ENCODE peak calls at places on chromosomes 3 and 15, in ten cellular contexts. H is anterior cingulate cortex; N is left cardiac atrium; I is T1000; U is stimulated activated CD4-positive, alpha-beta T cell treated with anti-CD3 and anti-CD28 coated beads, Interleukin-2, amount 100 ng/mL, for 24 hours; C is NCI-H1930; Z is activated CD4-positive, CD25-positive, alpha-beta regulatory T cell treated with anti-CD3 and anti-CD28 coated beads, Interleukin-2, amount 50 U/mL, for 72 hours; R is amniotic epithelial cell; O is effector memory CD4-positive, alpha-beta T cell; Q is effector CD4-positive, alpha-beta T cell. E is an unnamed sample.

GRCh38 chr15:40770147-40770721 is 454 bp downstream of the C15orf62 start:
- DNase-seq in O (no peak), Z (no peak), R (no peak), I (no peak), C (no peak), H (no peak), N (no peak), Q (no peak), U (no peak), E (no peak)

GRCh38 chr3:190031887-190032752 is 88.6 kb downstream of the P3H2 start:
- DNase-seq in I (no peak), U (no peak), Q (no peak), H (no peak), C (no peak), N (no peak), Z (no peak), R (peak; percentile 64), O (no peak), E (no peak)

GRCh38 chr15:56749982-56750381 is 16.7 kb upstream of the ZNF280D start:
- DNase-seq in Q (no peak), R (no peak), Z (no peak), O (no peak), N (no peak), U (no peak), H (no peak), I (no peak), C (no peak), E (no peak)

GRCh38 chr3:133455281-133455680 is 55.4 kb downstream of the BFSP2 start:
- DNase-seq in I (no peak), Q (no peak), U (no peak), O (no peak), C (no peak), R (no peak), Z (no peak), N (no peak), H (no peak), E (no peak)

GRCh38 chr15:80595391-80595790 is 99.7 kb upstream of the ABHD17C start:
- DNase-seq in Z (no peak), Q (no peak), O (no peak), N (no peak), C (no peak), I (no peak), H (no peak), R (no peak), U (no peak), E (no peak)

GRCh38 chr3:85394424-85394823 is 435.6 kb downstream of the CADM2 start:
- DNase-seq in I (no peak), R (no peak), Z (no peak), O (no peak), Q (no peak), C (no peak), H (no peak), N (no peak), U (no peak), E (no peak)

GRCh38 chr15:82805994-82806406 is at the start of gene FSD2:
- DNase-seq in Q (no peak), R (no peak), I (no peak), N (peak; percentile 35), O (no peak), Z (no peak), H (no peak), U (no peak), C (no peak), E (no peak)

GRCh38 chr3:13600950-13601691 is 52.2 kb downstream of the FBLN2 start:
- DNase-seq in O (no peak), Q (no peak), I (peak; percentile 17), N (no peak), C (no peak), H (no peak), U (no peak), R (peak; percentile 93), Z (no peak), E (peak; percentile 40)

GRCh38 chr3:31247850-31248618 is 284.7 kb upstream of the STT3B start:
- DNase-seq in O (no peak), Q (no peak), I (no peak), Z (no peak), R (no peak), U (no peak), N (no peak), H (no peak), C (no peak), E (no peak)

GRCh38 chr3:127953092-127953491 is 38.1 kb downstream of the KBTBD12 start:
- DNase-seq in R (no peak), Q (no peak), U (no peak), H (no peak), O (no peak), I (no peak), Z (no peak), C (no peak), N (no peak), E (no peak)

GRCh38 chr3:58683001-58683845 is 16.6 kb upstream of the FAM3D start:
- DNase-seq in Z (no peak), H (no peak), Q (no peak), R (peak; percentile 8), I (peak; percentile 52), N (no peak), O (no peak), C (no peak), U (no peak), E (no peak)

GRCh38 chr3:133887075-133887950 is 8.4 kb downstream of the RAB6B start:
- DNase-seq in Z (no peak), H (no peak), U (no peak), O (no peak), C (no peak), R (no peak), Q (no peak), N (no peak), I (no peak), E (peak; percentile 39)

GRCh38 chr3:15851735-15852134 is 54.0 kb upstream of the ANKRD28 start:
- DNase-seq in C (no peak), Q (no peak), R (no peak), Z (no peak), N (no peak), O (no peak), H (no peak), U (no peak), I (no peak), E (no peak)

GRCh38 chr3:160643994-160644393 is 33.0 kb upstream of the ARL14 start:
- DNase-seq in I (no peak), N (no peak), O (no peak), H (no peak), U (no peak), R (no peak), Z (no peak), C (no peak), Q (no peak), E (no peak)

GRCh38 chr3:31980530-31981205 is 394 bp downstream of the OSBPL10 start:
- DNase-seq in O (no peak), C (peak; percentile 27), I (peak; percentile 47), Q (no peak), H (no peak), U (peak; percentile 47), R (peak; percentile 57), N (peak; percentile 48), Z (peak; percentile 32), E (peak; percentile 66)

GRCh38 chr15:39598958-39599845 is 18.3 kb downstream of the THBS1 start:
- DNase-seq in H (no peak), I (no peak), R (no peak), U (no peak), Q (no peak), O (no peak), Z (no peak), C (no peak), N (no peak), E (no peak)

GRCh38 chr3:127836004-127836882 is 13.9 kb upstream of the MGLL start:
- DNase-seq in H (no peak), Q (no peak), Z (no peak), C (no peak), O (no peak), I (no peak), U (no peak), R (no peak), N (no peak), E (no peak)

GRCh38 chr15:27328616-27329015 is 357.6 kb downstream of the GABRG3 start:
- DNase-seq in U (no peak), H (peak; percentile 35), O (no peak), Q (no peak), Z (no peak), R (no peak), N (no peak), I (no peak), C (no peak), E (no peak)

GRCh38 chr3:107846282-107846852 is 244.5 kb downstream of the CD47 start:
- DNase-seq in I (no peak), Q (no peak), Z (peak; percentile 34), R (peak; percentile 68), N (peak; percentile 65), C (no peak), H (peak; percentile 19), O (peak; percentile 7), U (peak; percentile 46), E (peak; percentile 78)

GRCh38 chr3:71341721-71342120 is 241.8 kb downstream of the FOXP1 start:
- DNase-seq in U (no peak), R (peak; percentile 80), H (no peak), Q (no peak), O (no peak), C (no peak), Z (no peak), I (no peak), N (no peak), E (no peak)

GRCh38 chr15:29674661-29675533 is 147.4 kb downstream of the TJP1 start:
- DNase-seq in Z (no peak), H (no peak), C (no peak), N (peak; percentile 60), U (no peak), O (no peak), R (peak; percentile 65), I (no peak), Q (no peak), E (peak; percentile 79)

GRCh38 chr3:100516232-100516631 is 23.8 kb downstream of the TMEM45A start:
- DNase-seq in H (no peak), Q (no peak), R (peak; percentile 93), Z (no peak), O (no peak), U (no peak), I (no peak), C (no peak), N (no peak), E (no peak)

GRCh38 chr3:44555753-44556152 is 760 bp downstream of the ZKSCAN7 start:
- DNase-seq in H (no peak), R (peak; percentile 27), Z (no peak), I (no peak), U (no peak), Q (no peak), C (no peak), N (no peak), O (no peak), E (no peak)

GRCh38 chr3:185582236-185582635 is 3.9 kb upstream of the SENP2 start:
- DNase-seq in O (no peak), R (no peak), Z (no peak), N (no peak), C (no peak), H (no peak), Q (no peak), I (no peak), U (no peak), E (no peak)

GRCh38 chr15:27486676-27487290 is 515.8 kb downstream of the GABRG3 start:
- DNase-seq in Z (no peak), U (no peak), I (no peak), R (no peak), O (no peak), C (peak; percentile 5), N (no peak), H (no peak), Q (no peak), E (no peak)